ENCODE peak calls at places on chromosomes 12 and 14, in five cellular contexts. K is nucleus accumbens, J is glutamatergic neuron, N is trophoblast cell, A is upper lobe of right lung. U is an unnamed sample.

GRCh38 chr12:76337583-76337982 is 10.6 kb downstream of the BBS10 start:
- DNase-seq in K (no peak), J (no peak), N (no peak), A (no peak), U (no peak)

GRCh38 chr12:19227190-19227879 is 97.8 kb downstream of the PLEKHA5 start:
- DNase-seq in K (no peak), J (no peak), N (no peak), A (no peak), U (no peak)

GRCh38 chr12:24039113-24039525 is 89.6 kb upstream of the SOX5 start:
- DNase-seq in K (no peak), J (no peak), N (no peak), A (no peak), U (peak)

GRCh38 chr14:71013551-71014192 is 106.4 kb downstream of the PCNX1 start:
- DNase-seq in K (no peak), J (no peak), N (no peak), A (no peak), U (no peak)

GRCh38 chr12:53596920-53597363 is 29.2 kb downstream of the ATF7 start:
- DNase-seq in K (no peak), J (no peak), N (no peak), A (no peak), U (peak)

GRCh38 chr12:3084742-3085141 is 7.6 kb downstream of the TSPAN9 start:
- DNase-seq in K (no peak), J (peak), N (no peak), A (no peak), U (no peak)

GRCh38 chr12:2652401-2653081 is 142.2 kb upstream of the FKBP4 start:
- DNase-seq in K (no peak), J (no peak), N (no peak), A (peak), U (no peak)

GRCh38 chr12:64494998-64495729 is 43.2 kb downstream of the TBK1 start:
- DNase-seq in K (no peak), J (no peak), N (no peak), A (no peak), U (no peak)

GRCh38 chr12:113333877-113334785 is 778 bp downstream of the SLC8B1 start:
- DNase-seq in K (no peak), J (no peak), N (peak), A (peak), U (no peak)

GRCh38 chr12:19248929-19249602 is 119.5 kb downstream of the PLEKHA5 start:
- DNase-seq in K (no peak), J (no peak), N (no peak), A (no peak), U (no peak)

GRCh38 chr14:24398943-24399801 is at the start of gene NYNRIN:
- DNase-seq in K (no peak), J (peak), N (peak), A (peak), U (peak)

GRCh38 chr12:121005346-121005815 is 10.9 kb downstream of the C12orf43 start:
- DNase-seq in K (no peak), J (peak), N (peak), A (no peak), U (peak)

GRCh38 chr14:105168979-105169507 is 467 bp upstream of the JAG2 start:
- DNase-seq in K (no peak), J (peak), N (peak), A (no peak), U (peak)

GRCh38 chr12:132355742-132356681 is 26.6 kb upstream of the GALNT9 start:
- DNase-seq in K (no peak), J (peak), N (no peak), A (peak), U (no peak)

GRCh38 chr12:91877461-91878230 is 268.0 kb downstream of the BTG1 start:
- DNase-seq in K (no peak), J (no peak), N (no peak), A (no peak), U (no peak)

GRCh38 chr14:55731881-55732498 is 152.0 kb downstream of the KTN1 start:
- DNase-seq in K (no peak), J (peak), N (peak), A (no peak), U (peak)

GRCh38 chr14:50402965-50403364 is 6.3 kb upstream of the CDKL1 start:
- DNase-seq in K (no peak), J (no peak), N (no peak), A (no peak), U (no peak)

GRCh38 chr12:89349814-89350213 is 2.5 kb downstream of the DUSP6 start:
- DNase-seq in K (no peak), J (peak), N (no peak), A (no peak), U (peak)

GRCh38 chr12:121467638-121468403 is 67.9 kb downstream of the RNF34 start:
- DNase-seq in K (peak), J (peak), N (peak), A (peak), U (peak)

GRCh38 chr14:68020999-68021663 is 201.6 kb downstream of the RAD51B start:
- DNase-seq in K (no peak), J (no peak), N (no peak), A (no peak), U (no peak)

GRCh38 chr12:105281694-105282049 is 45.7 kb upstream of the APPL2 start:
- DNase-seq in K (no peak), J (no peak), N (no peak), A (no peak), U (no peak)

GRCh38 chr14:54344445-54344844 is 52.4 kb upstream of the CDKN3 start:
- DNase-seq in K (no peak), J (no peak), N (no peak), A (no peak), U (peak)

GRCh38 chr14:72560331-72560730 is 333.6 kb downstream of the DPF3 start:
- DNase-seq in K (no peak), J (no peak), N (no peak), A (no peak), U (no peak)

GRCh38 chr14:75906680-75907280 is 75.0 kb downstream of the TGFB3 start:
- DNase-seq in K (no peak), J (peak), N (peak), A (no peak), U (peak)

GRCh38 chr12:30582943-30583342 is 112.7 kb downstream of the IPO8 start:
- DNase-seq in K (no peak), J (no peak), N (peak), A (no peak), U (no peak)

GRCh38 chr12:30805959-30806358 is 51.2 kb upstream of the CAPRIN2 start:
- DNase-seq in K (no peak), J (no peak), N (no peak), A (no peak), U (no peak)